ENCODE peak calls at places on chromosomes 7 and 10, in seven cellular contexts. D, T, I, K, U, X and W are unnamed samples.

GRCh38 chr10:80477813-80478212 is 23.7 kb downstream of the TSPAN14 start:
- DNase-seq in D (peak), T (peak), U (peak), K (peak), X (no peak), I (no peak), W (peak)

GRCh38 chr10:48224979-48225560 is 49.4 kb downstream of the FRMPD2 start:
- DNase-seq in I (no peak), T (no peak), D (no peak), U (peak), X (no peak), K (no peak), W (no peak)

GRCh38 chr7:30135551-30136271 is 925 bp downstream of the MTURN start:
- DNase-seq in K (peak), T (peak), I (peak), D (no peak), U (peak), X (peak), W (peak)

GRCh38 chr10:9315292-9315691 is 1260.8 kb downstream of the GATA3 start:
- DNase-seq in U (no peak), K (no peak), I (no peak), T (no peak), X (no peak), D (no peak), W (no peak)

GRCh38 chr10:125035136-125035535 is 93.2 kb downstream of the ZRANB1 start:
- DNase-seq in D (peak), X (peak), I (no peak), T (peak), U (no peak), K (no peak), W (peak)

GRCh38 chr7:88455696-88456095 is 149.0 kb upstream of the STEAP4 start:
- DNase-seq in U (no peak), T (peak), I (no peak), X (no peak), K (no peak), D (no peak), W (peak)

GRCh38 chr10:126598009-126598408 is 72.5 kb downstream of the C10orf90 start:
- DNase-seq in T (peak), K (no peak), X (no peak), D (peak), U (no peak), I (no peak), W (peak)

GRCh38 chr7:44461387-44461786 is 29.1 kb downstream of the NUDCD3 start:
- DNase-seq in D (no peak), X (peak), I (no peak), K (no peak), T (peak), U (no peak), W (peak)

GRCh38 chr10:70331486-70332268 is 47.9 kb upstream of the NPFFR1 start:
- DNase-seq in I (peak), U (peak), X (peak), T (peak), K (no peak), D (peak), W (peak)

GRCh38 chr7:29764227-29764626 is 42.1 kb upstream of the WIPF3 start:
- DNase-seq in I (no peak), U (no peak), T (no peak), X (no peak), K (no peak), D (no peak), W (no peak)

GRCh38 chr7:139731802-139732470 is 45.9 kb downstream of the HIPK2 start:
- DNase-seq in D (peak), T (peak), I (peak), U (peak), K (peak), X (no peak), W (peak)

GRCh38 chr10:88428442-88428841 is 154.7 kb downstream of the RNLS start:
- DNase-seq in T (peak), U (no peak), I (no peak), D (peak), K (no peak), X (no peak), W (peak)

GRCh38 chr7:30162622-30163124 is 27.9 kb downstream of the MTURN start:
- DNase-seq in D (no peak), T (peak), X (no peak), I (no peak), K (no peak), U (no peak), W (peak)

GRCh38 chr7:66771795-66772194 is 31.3 kb downstream of the RABGEF1 start:
- DNase-seq in T (no peak), D (no peak), U (no peak), X (no peak), K (no peak), I (no peak), W (no peak)

GRCh38 chr10:5447611-5448071 is 35.3 kb downstream of the NET1 start:
- DNase-seq in K (no peak), I (no peak), X (no peak), D (no peak), T (no peak), U (no peak), W (peak)

GRCh38 chr7:24574365-24574764 is 1.1 kb downstream of the PALS2 start:
- DNase-seq in T (peak), D (no peak), X (no peak), I (no peak), K (no peak), U (no peak), W (no peak)

GRCh38 chr7:155452505-155453295 is 5.2 kb upstream of the EN2 start:
- DNase-seq in X (no peak), D (no peak), U (no peak), T (no peak), I (no peak), K (no peak), W (no peak)

GRCh38 chr7:112654322-112655216 is 135.6 kb downstream of the TMEM168 start:
- DNase-seq in I (no peak), X (no peak), K (no peak), U (no peak), T (peak), D (no peak), W (peak)

GRCh38 chr10:62816179-62817119 is at the start of gene EGR2:
- DNase-seq in K (peak), I (peak), T (peak), U (peak), X (peak), D (peak), W (peak)
- TF ChIP-seq CTCF in K (no peak), I (peak), T (no peak), U (no peak), X (no peak), D (no peak), W (no peak)

GRCh38 chr10:119253433-119254174 is 46.2 kb downstream of the GRK5 start:
- DNase-seq in D (peak), K (peak), X (peak), U (peak), T (peak), I (peak), W (peak)
- H3K4me3 ChIP-seq in D (peak), K (peak), X (peak), U (no peak), T (no peak), I (no peak), W (no peak)

GRCh38 chr7:35839860-35840854 is 39.3 kb downstream of the SEPTIN7 start:
- DNase-seq in I (no peak), D (peak), X (peak), U (no peak), K (no peak), T (peak), W (peak)
- TF ChIP-seq CTCF in I (no peak), D (peak), X (no peak), U (no peak), K (no peak), T (no peak), W (no peak)

GRCh38 chr10:133441780-133442179 is 12.0 kb upstream of the SCART1 start:
- DNase-seq in T (no peak), U (peak), I (no peak), X (no peak), K (no peak), D (no peak), W (no peak)

GRCh38 chr10:133442967-133443924 is 10.5 kb upstream of the SCART1 start:
- DNase-seq in U (peak), D (no peak), X (no peak), I (no peak), K (peak), T (no peak), W (no peak)

GRCh38 chr10:133440633-133441285 is 13.0 kb upstream of the SCART1 start:
- DNase-seq in D (no peak), U (no peak), K (no peak), I (no peak), T (no peak), X (no peak), W (no peak)

GRCh38 chr10:133444342-133445267 is 9.1 kb upstream of the SCART1 start:
- DNase-seq in U (peak), D (no peak), X (no peak), K (peak), I (no peak), T (no peak), W (no peak)

GRCh38 chr10:133442191-133442966 is 11.4 kb upstream of the SCART1 start:
- DNase-seq in U (peak), D (no peak), X (no peak), K (peak), T (no peak), I (no peak), W (no peak)
- H3K4me3 ChIP-seq in U (no peak), D (no peak), X (no peak), K (no peak), T (no peak), I (no peak), W (no peak)

DNA sequence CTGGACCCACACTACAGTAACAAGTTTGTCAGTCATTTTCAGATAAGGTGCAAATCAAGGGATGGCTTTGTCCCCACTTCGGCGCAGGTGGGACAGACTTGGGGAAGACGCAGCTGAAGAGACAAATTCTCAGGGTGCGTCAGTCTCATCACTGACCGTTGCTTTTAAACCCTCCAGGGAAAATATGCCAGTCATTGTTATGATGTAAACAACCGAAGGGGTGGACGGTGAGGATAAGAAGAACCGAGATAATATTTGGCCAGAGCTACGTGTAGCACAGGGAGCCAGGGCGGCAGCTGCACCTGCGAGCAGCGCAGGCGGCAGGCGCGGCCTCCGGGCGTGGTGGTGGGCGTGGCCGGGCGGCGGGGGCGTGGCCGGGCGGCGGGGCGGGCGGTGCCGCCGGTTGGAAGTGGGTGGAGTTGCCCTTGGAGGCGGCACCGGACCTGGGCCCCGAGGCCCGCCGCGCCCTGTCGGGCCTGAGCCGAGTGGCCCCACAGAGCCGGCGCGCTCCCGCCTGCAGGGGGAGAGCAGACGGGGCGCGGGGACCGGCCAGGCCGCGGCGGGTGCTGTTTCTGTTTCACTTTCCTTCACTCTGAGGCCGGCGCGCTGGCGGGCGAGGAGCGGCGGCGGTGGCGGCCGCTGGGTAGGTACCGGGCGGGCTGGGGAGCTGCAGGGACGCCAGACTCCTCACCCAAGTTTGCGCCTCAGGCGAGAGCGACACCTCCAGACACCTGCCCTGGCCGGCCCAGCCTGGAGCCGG is at the start of gene PCGF5:
- DNase-seq in U (peak), K (peak), T (peak), D (peak), I (peak), X (peak), W (peak)
- TF ChIP-seq CTCF in U (peak), K (peak), T (no peak), D (peak), I (peak), X (peak), W (peak)

GRCh38 chr10:131924982-131925649 is 24.3 kb downstream of the PPP2R2D start:
- DNase-seq in T (no peak), K (no peak), I (no peak), X (no peak), D (no peak), U (no peak), W (no peak)
- H3K4me3 ChIP-seq in T (no peak), K (no peak), I (no peak), X (no peak), D (no peak), U (no peak), W (no peak)

GRCh38 chr10:104906112-104906511 is 265.0 kb downstream of the SORCS3 start:
- DNase-seq in D (no peak), X (no peak), I (no peak), U (no peak), K (no peak), T (no peak), W (no peak)
- TF ChIP-seq CTCF in D (peak), X (no peak), I (no peak), U (no peak), K (no peak), T (no peak), W (no peak)

GRCh38 chr10:35574924-35575352 is 30.2 kb upstream of the GJD4 start:
- DNase-seq in I (no peak), U (no peak), X (peak), D (no peak), K (no peak), T (peak), W (no peak)
- H3K4me3 ChIP-seq in I (no peak), U (no peak), X (no peak), D (no peak), K (no peak), T (no peak), W (no peak)

GRCh38 chr7:1503816-1504775 is at the start of gene INTS1:
- DNase-seq in K (peak), D (peak), U (peak), X (peak), T (peak), I (peak), W (peak)
- TF ChIP-seq CTCF in K (peak), D (peak), U (peak), X (peak), T (peak), I (peak), W (peak)